ENCODE peak calls at places on chromosome 9, in five cellular contexts. P, G, V, I and H are unnamed samples.

GRCh38 chr9:690517-691111 is 150.9 kb upstream of the DMRT1 start:
- DNase-seq in P (no peak), G (no peak), V (no peak), I (no peak), H (no peak)

GRCh38 chr9:131801811-131802210 is 61.9 kb upstream of the RAPGEF1 start:
- DNase-seq in P (no peak), G (no peak), V (peak; percentile 5), I (no peak), H (no peak)

GRCh38 chr9:13478235-13478634 is 198.7 kb upstream of the MPDZ start:
- DNase-seq in P (no peak), G (no peak), V (no peak), I (no peak), H (no peak)

GRCh38 chr9:18474778-18475177 is 825 bp downstream of the ADAMTSL1 start:
- DNase-seq in P (no peak), G (no peak), V (no peak), I (no peak), H (no peak)

GRCh38 chr9:6675268-6675667 is 29.7 kb upstream of the GLDC start:
- DNase-seq in P (no peak), G (no peak), V (no peak), I (no peak), H (no peak)

GRCh38 chr9:79185866-79186265 is 385.9 kb upstream of the TLE4 start:
- DNase-seq in P (no peak), G (no peak), V (no peak), I (no peak), H (no peak)

GRCh38 chr9:3931996-3932906 is 367.6 kb downstream of the GLIS3 start:
- DNase-seq in P (no peak), G (no peak), V (no peak), I (no peak), H (no peak)

GRCh38 chr9:133729646-133730281 is 8.4 kb downstream of the SARDH start:
- DNase-seq in P (no peak), G (peak; percentile 62), V (no peak), I (no peak), H (peak; percentile 37)

GRCh38 chr9:136567651-136568287 is 21.9 kb upstream of the NOTCH1 start:
- DNase-seq in P (no peak), G (peak; percentile 84), V (peak; percentile 94), I (no peak), H (no peak)

DNA sequence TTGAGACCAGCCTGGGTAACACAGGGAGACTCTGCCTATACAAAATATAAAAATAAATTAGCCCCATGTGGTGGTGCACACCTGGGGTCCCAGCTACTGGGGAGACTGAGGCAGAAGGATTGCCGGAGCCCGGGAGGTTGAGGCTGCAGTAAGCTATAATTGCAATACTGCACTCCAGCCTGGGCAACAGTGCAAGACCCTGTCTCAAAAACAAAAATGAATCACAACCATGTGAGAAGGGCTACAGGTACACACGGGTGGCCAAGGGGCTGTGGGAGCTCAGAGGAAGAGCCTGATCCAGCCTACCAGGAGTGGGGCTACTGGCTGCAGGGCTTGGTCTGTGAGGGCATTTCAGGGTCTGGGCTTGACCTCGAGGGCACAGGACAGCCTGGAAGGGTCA is 55.2 kb upstream of the STXBP1 start:
- DNase-seq in P (peak; percentile 37), G (no peak), V (no peak), I (no peak), H (no peak)
- H3K27ac ChIP-seq in P (peak overlapping the region; percentile 83), G (peak overlapping the region; percentile 90), V (no peak overlapping the region), I (no peak overlapping the region), H (no peak overlapping the region)

GRCh38 chr9:2023532-2023931 is 8.4 kb downstream of the SMARCA2 start:
- DNase-seq in P (no peak), G (no peak), V (no peak), I (no peak), H (no peak)

GRCh38 chr9:2026181-2026580 is 11.0 kb downstream of the SMARCA2 start:
- DNase-seq in P (no peak), G (no peak), V (no peak), I (no peak), H (no peak)

GRCh38 chr9:2023042-2023441 is 7.9 kb downstream of the SMARCA2 start:
- DNase-seq in P (no peak), G (no peak), V (no peak), I (no peak), H (no peak)

GRCh38 chr9:2026598-2026997 is 11.5 kb downstream of the SMARCA2 start:
- DNase-seq in P (no peak), G (no peak), V (no peak), I (no peak), H (no peak)

GRCh38 chr9:2024888-2025781 is 10.0 kb downstream of the SMARCA2 start:
- DNase-seq in P (no peak), G (no peak), V (no peak), I (no peak), H (no peak)
- H3K4me1 ChIP-seq in P (peaks cover 91% of the 10 kb centered on the region), G (peaks cover 10% of the 10 kb centered on the region), V (peaks cover 25% of the 10 kb centered on the region), I (no peaks in the 10 kb centered on the region), H (peaks cover 3% of the 10 kb centered on the region)

DNA sequence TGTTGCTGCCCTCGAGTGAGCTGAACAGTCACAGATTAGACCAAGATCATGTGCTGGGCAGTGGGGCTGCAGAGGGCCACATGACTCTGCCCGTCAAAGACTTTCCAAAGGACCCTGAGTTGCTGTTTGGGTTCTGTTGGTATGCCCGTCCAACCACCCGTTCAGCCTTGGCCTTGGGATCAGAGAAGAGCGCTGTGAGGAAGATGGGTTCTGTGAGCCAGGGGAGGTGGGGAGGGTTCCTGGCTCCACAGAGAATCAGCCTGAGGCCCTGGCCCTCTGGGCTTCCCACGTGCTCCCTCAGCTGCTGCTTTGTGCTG is 72.6 kb downstream of the RGS3 start:
- DNase-seq in P (no peak), G (no peak), V (no peak), I (no peak), H (no peak)
- H3K27ac ChIP-seq in P (no peak overlapping the region), G (no peak overlapping the region), V (peak overlapping the region; percentile 69), I (no peak overlapping the region), H (no peak overlapping the region)

GRCh38 chr9:36149197-36149596 is 12.7 kb downstream of the GLIPR2 start:
- DNase-seq in P (no peak), G (no peak), V (no peak), I (no peak), H (no peak)
- H3K4me1 ChIP-seq in P (peaks cover 81% of the 10 kb centered on the region), G (peaks cover 16% of the 10 kb centered on the region), V (no peaks in the 10 kb centered on the region), I (peaks cover 1% of the 10 kb centered on the region), H (no peaks in the 10 kb centered on the region)

GRCh38 chr9:85040141-85040540 is 370.6 kb downstream of the NTRK2 start:
- DNase-seq in P (no peak), G (no peak), V (no peak), I (no peak), H (no peak)

GRCh38 chr9:85038824-85039540 is 369.5 kb downstream of the NTRK2 start:
- DNase-seq in P (no peak), G (no peak), V (no peak), I (no peak), H (no peak)

GRCh38 chr9:85041737-85042136 is 372.2 kb downstream of the NTRK2 start:
- DNase-seq in P (no peak), G (no peak), V (no peak), I (no peak), H (no peak)

GRCh38 chr9:85043248-85043647 is 373.7 kb downstream of the NTRK2 start:
- DNase-seq in P (no peak), G (no peak), V (no peak), I (no peak), H (no peak)

GRCh38 chr9:85040806-85041575 is 371.5 kb downstream of the NTRK2 start:
- DNase-seq in P (no peak), G (no peak), V (no peak), I (no peak), H (no peak)
- H3K27ac ChIP-seq in P (no peak overlapping the region), G (no peak overlapping the region), V (no peak overlapping the region), I (no peak overlapping the region), H (no peak overlapping the region)

DNA sequence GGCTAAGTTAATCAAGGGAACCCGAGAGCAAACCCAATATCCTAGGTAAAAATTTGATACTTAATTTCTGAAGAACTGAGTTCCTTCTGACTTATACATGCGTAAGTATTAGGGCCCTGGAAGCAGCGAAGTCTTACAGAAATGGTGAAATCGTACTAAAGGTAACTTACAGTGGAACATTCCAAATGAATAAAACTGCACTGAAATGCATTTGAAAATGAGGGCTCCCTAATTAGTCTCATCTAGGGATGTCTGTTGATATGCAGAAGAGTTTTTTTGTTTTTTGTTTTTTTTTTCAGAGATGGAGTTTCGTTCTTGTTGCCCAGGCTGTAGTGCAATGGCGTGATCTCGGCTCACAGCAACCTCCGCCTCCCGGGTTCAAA is 10.4 kb upstream of the NANS start:
- DNase-seq in P (no peak), G (no peak), V (no peak), I (no peak), H (no peak)
- H3K4me1 ChIP-seq in P (no peaks in the 10 kb centered on the region), G (no peaks in the 10 kb centered on the region), V (no peaks in the 10 kb centered on the region), I (no peaks in the 10 kb centered on the region), H (no peaks in the 10 kb centered on the region)

GRCh38 chr9:20186231-20186630 is 397.4 kb upstream of the SLC24A2 start:
- DNase-seq in P (no peak), G (no peak), V (no peak), I (no peak), H (no peak)
- H3K27ac ChIP-seq in P (no peak overlapping the region), G (no peak overlapping the region), V (no peak overlapping the region), I (no peak overlapping the region), H (no peak overlapping the region)

DNA sequence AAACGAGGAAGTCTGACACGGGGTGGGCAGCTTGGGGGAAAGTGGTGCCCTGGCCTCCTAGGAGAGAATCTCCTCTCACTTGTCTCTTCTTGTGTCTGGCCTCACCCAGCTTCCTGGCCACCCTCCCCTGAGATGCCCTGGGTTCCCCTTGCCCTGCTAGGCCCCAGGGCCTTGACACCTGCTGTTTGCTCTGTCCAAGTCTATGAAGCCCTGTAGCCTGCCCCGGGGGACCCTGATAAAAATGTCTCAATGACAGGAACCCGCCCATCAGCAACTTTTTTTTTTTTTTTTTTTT is 35.0 kb upstream of the SUSD3 start:
- DNase-seq in P (no peak), G (no peak), V (no peak), I (no peak), H (no peak)
- H3K4me1 ChIP-seq in P (peaks cover 4% of the 10 kb centered on the region), G (no peaks in the 10 kb centered on the region), V (no peaks in the 10 kb centered on the region), I (no peaks in the 10 kb centered on the region), H (no peaks in the 10 kb centered on the region)